ENCODE peak calls at places on chromosomes 1 and 21, in five cellular contexts. Z is SK-N-SH, H is neural progenitor cell, L is GM23338, U is HCT116. V is an unnamed sample.

GRCh38 chr1:105137543-105138444 is 1388.1 kb downstream of the AMY1C start:
- DNase-seq in Z (peak), H (peak), L (peak), U (no peak), V (peak)

GRCh38 chr1:117061986-117062415 is 1.9 kb downstream of the TTF2 start:
- DNase-seq in Z (no peak), H (no peak), L (no peak), U (no peak), V (peak)

GRCh38 chr1:87389011-87389410 is 60.3 kb downstream of the LMO4 start:
- DNase-seq in Z (no peak), H (no peak), L (no peak), U (no peak), V (no peak)

GRCh38 chr1:12527564-12527963 is 90.4 kb downstream of the DHRS3 start:
- DNase-seq in Z (no peak), H (no peak), L (no peak), U (no peak), V (no peak)

GRCh38 chr1:186750250-186750649 is 70.0 kb upstream of the PTGS2 start:
- DNase-seq in Z (no peak), H (no peak), L (no peak), U (no peak), V (peak)

GRCh38 chr1:171191992-171192391 is 6.9 kb downstream of the FMO2 start:
- DNase-seq in Z (no peak), H (no peak), L (no peak), U (no peak), V (no peak)

GRCh38 chr1:159091547-159092397 is 15.2 kb upstream of the AIM2 start:
- DNase-seq in Z (no peak), H (no peak), L (no peak), U (no peak), V (peak)

GRCh38 chr21:32350981-32351380 is 41.8 kb downstream of the URB1 start:
- DNase-seq in Z (no peak), H (no peak), L (no peak), U (no peak), V (no peak)

GRCh38 chr1:12464627-12465056 is 153.4 kb downstream of the DHRS3 start:
- DNase-seq in Z (no peak), H (no peak), L (no peak), U (no peak), V (peak)

GRCh38 chr1:86696522-86696921 is 7.9 kb upstream of the SH3GLB1 start:
- DNase-seq in Z (no peak), H (no peak), L (no peak), U (no peak), V (peak)

GRCh38 chr1:99281109-99281508 is 16.8 kb downstream of the PLPPR4 start:
- DNase-seq in Z (peak), H (no peak), L (no peak), U (no peak), V (no peak)

GRCh38 chr1:38872401-38873026 is 634 bp downstream of the MYCBP start:
- DNase-seq in Z (no peak), H (peak), L (peak), U (no peak), V (peak)

GRCh38 chr1:27099154-27099903 is 55.6 kb downstream of the SLC9A1 start:
- DNase-seq in Z (peak), H (peak), L (peak), U (no peak), V (peak)

GRCh38 chr1:38817958-38818705 is 41.4 kb downstream of the RRAGC start:
- DNase-seq in Z (peak), H (peak), L (peak), U (no peak), V (no peak)

DNA sequence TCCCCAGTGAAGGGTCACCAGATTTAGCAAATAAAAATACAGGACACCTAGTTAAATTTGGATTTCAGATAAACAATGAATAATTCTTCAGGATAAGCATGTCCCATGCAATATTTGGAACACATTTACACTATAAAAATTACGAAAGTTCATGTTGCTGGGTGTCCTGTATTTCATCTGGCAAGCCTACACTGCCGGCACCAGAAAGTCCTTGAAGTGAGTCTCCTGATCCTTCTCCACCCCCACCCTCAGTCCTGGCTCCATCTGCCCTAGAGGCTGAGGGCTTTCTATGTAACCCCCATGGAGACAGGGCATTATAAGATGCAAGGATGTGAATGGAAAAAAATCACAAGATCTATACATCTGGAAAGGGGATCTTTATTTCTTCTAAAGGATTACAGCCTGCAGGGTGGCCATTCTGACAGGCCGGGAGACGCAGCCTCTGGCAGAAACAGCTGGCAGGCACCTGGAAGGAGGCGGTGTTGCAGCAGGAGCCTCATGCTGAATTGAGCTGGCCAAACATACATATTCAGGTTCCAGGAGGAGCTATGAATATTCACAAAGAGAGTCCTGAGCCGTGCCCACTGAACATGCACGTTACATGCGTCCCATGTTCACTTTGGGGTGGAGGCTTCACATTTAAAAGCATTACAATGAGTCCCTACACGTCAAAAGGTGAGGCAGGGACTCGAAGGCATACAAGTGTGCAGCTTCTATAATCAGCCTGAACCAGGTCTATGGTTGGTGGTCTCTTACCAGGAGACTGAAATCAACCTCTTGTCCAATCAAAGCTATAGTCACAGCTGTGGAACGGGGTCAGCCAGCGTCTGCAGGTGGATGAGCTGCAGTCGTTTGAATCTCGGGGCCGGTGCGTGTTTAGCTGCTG is 182.7 kb downstream of the ETS2 start:
- DNase-seq in Z (no peak), H (peak), L (no peak), U (no peak), V (no peak)
- TF ChIP-seq EZH2phosphoT487 in Z (no peak), H (no peak), L (no peak), U (no peak), V (no peak)

GRCh38 chr1:2104621-2105427 is 54.6 kb downstream of the PRKCZ start:
- DNase-seq in Z (peak), H (peak), L (peak), U (no peak), V (no peak)
- TF ChIP-seq EZH2phosphoT487 in Z (no peak), H (no peak), L (no peak), U (no peak), V (no peak)

DNA sequence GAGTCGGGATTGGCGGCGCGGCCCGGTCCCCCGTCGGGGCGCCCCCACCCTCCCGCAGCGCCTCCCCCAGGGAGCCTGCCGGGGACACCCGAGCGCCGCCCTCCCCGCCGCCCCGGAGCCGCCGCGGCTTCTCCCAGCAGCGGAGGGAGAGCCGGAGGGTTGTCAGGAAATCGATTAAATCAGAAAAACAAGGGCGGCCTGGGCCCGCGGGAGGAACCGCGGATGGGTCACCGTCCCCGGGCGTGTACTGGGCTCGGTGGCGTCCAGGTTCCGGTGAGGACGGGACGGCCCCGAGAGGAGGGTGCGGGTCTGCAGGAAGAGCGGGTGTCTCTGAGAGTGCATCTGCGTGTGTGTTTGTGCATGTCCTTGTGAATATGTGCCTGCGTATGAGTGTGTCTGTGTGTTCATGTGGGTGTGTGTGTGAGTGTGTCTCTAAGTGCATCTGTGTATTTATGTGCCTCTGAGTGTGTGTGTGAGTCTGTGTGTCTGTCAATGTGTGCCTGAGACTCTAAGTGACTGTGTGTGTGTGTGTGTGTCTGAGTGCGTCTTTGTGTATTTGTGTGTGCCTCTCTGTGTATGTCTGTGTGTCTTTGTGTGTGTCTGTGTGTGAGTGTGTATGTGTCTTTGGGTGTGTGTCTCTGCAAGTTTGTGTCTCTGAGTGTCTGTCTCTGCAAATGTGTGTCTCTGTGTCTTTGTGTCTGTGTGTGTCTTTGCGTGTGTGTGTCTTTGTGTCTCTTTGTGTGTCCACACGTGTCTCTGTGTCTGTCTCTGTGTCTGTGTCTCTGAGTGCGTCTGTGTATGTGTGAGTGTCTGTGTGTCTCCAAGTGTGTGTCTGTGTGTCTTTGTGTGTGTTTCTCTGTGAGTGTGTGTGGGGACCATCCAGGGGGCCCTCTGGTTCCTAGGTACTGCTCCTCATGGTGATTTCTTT is 1.1 kb downstream of the SPSB1 start:
- DNase-seq in Z (peak), H (no peak), L (peak), U (no peak), V (peak)
- TF ChIP-seq EZH2phosphoT487 in Z (no peak), H (peak), L (no peak), U (no peak), V (no peak)

DNA sequence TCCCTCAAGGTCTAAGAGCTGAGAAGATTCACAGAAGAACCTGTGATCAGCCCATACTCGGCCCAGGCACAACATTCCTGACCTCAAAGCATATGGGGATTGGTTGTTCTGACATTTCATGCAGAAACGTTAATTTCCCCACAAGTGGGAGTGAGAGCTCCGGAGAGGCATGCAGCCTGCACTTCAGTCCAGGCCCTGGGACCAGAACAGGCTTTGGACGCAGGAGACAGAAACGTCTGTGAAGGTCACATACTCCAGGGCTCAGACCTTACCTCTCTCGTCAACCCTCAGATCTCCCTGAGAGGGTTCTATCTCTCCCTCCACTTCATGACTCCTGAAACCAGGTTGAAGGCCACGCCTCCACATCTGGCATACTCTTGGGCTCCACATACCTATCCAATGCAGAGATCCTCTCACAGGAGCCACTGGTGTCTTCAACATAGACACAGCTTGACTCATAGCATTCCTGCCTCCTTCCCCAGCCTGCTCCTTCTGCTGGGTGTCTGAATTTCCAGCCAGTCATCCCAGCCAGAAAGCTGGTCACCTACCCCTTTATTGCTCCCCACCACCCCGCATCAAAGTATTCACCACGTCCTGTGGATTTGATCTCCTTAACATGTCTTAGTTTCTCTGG is 149.2 kb downstream of the OMA1 start:
- DNase-seq in Z (no peak), H (no peak), L (no peak), U (no peak), V (no peak)
- TF ChIP-seq EZH2phosphoT487 in Z (no peak), H (no peak), L (no peak), U (no peak), V (no peak)

GRCh38 chr1:89689234-89689633 is 56.3 kb downstream of the LRRC8C start:
- DNase-seq in Z (no peak), H (no peak), L (no peak), U (no peak), V (no peak)

GRCh38 chr1:89690595-89690994 is 57.7 kb downstream of the LRRC8C start:
- DNase-seq in Z (no peak), H (no peak), L (no peak), U (no peak), V (no peak)

GRCh38 chr1:89688607-89689006 is 55.7 kb downstream of the LRRC8C start:
- DNase-seq in Z (no peak), H (no peak), L (no peak), U (no peak), V (no peak)

GRCh38 chr1:89695847-89696246 is 62.9 kb downstream of the LRRC8C start:
- DNase-seq in Z (no peak), H (no peak), L (no peak), U (no peak), V (no peak)

GRCh38 chr1:89692601-89693503 is 59.9 kb downstream of the LRRC8C start:
- DNase-seq in Z (peak), H (no peak), L (no peak), U (no peak), V (peak)
- TF ChIP-seq EZH2phosphoT487 in Z (no peak), H (no peak), L (no peak), U (no peak), V (no peak)

GRCh38 chr1:100528861-100529260 is 9.1 kb upstream of the GPR88 start:
- DNase-seq in Z (no peak), H (no peak), L (no peak), U (no peak), V (no peak)
- TF ChIP-seq EZH2phosphoT487 in Z (no peak), H (no peak), L (no peak), U (no peak), V (no peak)

DNA sequence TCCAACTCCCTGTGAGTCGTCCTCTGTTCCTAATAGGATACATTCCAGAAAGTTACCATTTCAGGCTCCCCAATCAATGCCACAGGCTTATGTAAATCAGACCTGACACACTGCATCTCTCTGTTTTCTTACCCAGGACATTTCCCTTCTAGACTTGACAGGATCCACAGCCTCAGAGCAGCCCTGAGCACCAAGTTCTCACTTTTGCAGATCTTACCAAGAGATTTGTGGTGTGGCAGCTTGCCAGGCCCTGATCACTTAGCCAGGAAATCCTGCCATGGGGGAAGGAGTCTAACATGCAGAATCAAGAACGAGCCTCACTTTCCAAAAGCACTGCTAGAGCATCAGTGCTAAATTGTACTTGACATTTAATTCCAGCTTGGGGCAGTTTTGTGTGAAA is 202.9 kb downstream of the TBX15 start:
- DNase-seq in Z (no peak), H (peak), L (no peak), U (no peak), V (peak)
- TF ChIP-seq EZH2phosphoT487 in Z (no peak), H (no peak), L (no peak), U (no peak), V (no peak)

DNA sequence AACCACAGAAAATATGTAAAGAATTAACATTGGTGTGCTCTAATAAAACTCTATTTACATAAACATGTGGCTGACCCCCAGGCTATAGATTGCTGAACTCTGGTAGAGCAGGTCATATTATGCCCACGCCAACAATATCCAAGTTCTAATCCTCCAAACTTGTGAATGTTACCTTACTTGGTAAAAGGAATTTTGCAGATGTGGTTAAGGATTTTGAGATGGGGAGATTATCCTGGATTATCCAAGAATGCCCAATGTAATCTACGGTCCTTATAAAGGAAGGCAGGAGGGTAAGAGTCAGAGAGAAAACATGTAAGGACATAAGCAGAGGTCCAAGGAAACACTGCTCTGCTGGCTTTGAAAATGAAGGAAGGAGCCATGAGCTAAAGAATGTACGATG is 200.9 kb downstream of the USH2A start:
- DNase-seq in Z (no peak), H (no peak), L (no peak), U (no peak), V (no peak)
- TF ChIP-seq EZH2phosphoT487 in Z (no peak), H (no peak), L (no peak), U (no peak), V (no peak)

GRCh38 chr1:110888049-110888448 is 15.1 kb downstream of the CD53 start:
- DNase-seq in Z (no peak), H (no peak), L (no peak), U (no peak), V (no peak)
- TF ChIP-seq EZH2phosphoT487 in Z (no peak), H (no peak), L (no peak), U (no peak), V (no peak)

DNA sequence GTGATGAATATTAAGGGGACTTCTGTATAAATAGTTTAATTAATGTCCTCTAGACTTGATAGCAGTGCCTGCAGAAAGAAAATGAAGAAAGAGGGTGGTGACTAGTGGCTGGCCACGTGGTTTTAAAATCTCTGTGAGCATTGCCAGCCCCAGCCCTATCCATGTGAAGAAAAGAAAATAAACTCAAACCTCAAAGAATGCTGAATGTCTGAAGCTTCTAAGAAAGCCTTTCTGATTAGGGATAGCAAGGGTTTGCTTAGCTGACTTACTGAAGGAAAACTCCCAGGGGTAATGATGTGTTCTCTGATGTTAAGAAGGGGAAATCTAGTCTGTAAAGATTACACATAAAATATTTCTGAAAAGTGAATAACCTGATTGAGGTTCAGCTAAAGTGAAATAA is 31.8 kb downstream of the ADGRL2 start:
- DNase-seq in Z (no peak), H (peak), L (peak), U (no peak), V (no peak)
- TF ChIP-seq EZH2phosphoT487 in Z (no peak), H (no peak), L (no peak), U (no peak), V (no peak)

V was measured in PC-3.